ENCODE peak calls at places on chromosomes 16 and 17, in four cellular contexts. One of them, this sample, is unnamed. For H3K27me3, the result is how much of the 10 kb centered on the place peaks cover.

GRCh38 chr16:9846362-9847099 is 335.7 kb downstream of the GRIN2A start:
- DNase-seq in tibial nerve: no peak
- DNase-seq in Caco-2: no peak
- DNase-seq in heart left ventricle: no peak
- DNase-seq in this sample: no peak

GRCh38 chr17:38917259-38917658 is 8.2 kb upstream of the LASP1NB start:
- DNase-seq in heart left ventricle: no peak
- DNase-seq in Caco-2: no peak
- DNase-seq in tibial nerve: no peak
- DNase-seq in this sample: no peak

GRCh38 chr17:31428111-31428510 is 36.6 kb downstream of the RAB11FIP4 start:
- DNase-seq in Caco-2: no peak
- DNase-seq in tibial nerve: no peak
- DNase-seq in heart left ventricle: no peak
- DNase-seq in this sample: no peak

GRCh38 chr16:87695534-87695933 is 70.3 kb downstream of the KLHDC4 start:
- DNase-seq in Caco-2: no peak
- DNase-seq in tibial nerve: no peak
- DNase-seq in heart left ventricle: no peak
- DNase-seq in this sample: no peak

GRCh38 chr17:56185905-56186783 is 32.9 kb downstream of the ANKFN1 start:
- DNase-seq in heart left ventricle: no peak
- DNase-seq in tibial nerve: no peak
- DNase-seq in Caco-2: no peak
- DNase-seq in this sample: peak

GRCh38 chr17:17208013-17208412 is 1.9 kb upstream of the PLD6 start:
- DNase-seq in heart left ventricle: peak
- DNase-seq in Caco-2: no peak
- DNase-seq in tibial nerve: no peak
- DNase-seq in this sample: no peak

GRCh38 chr16:79269211-79269863 is 331.2 kb downstream of the MAF start:
- DNase-seq in heart left ventricle: no peak
- DNase-seq in Caco-2: no peak
- DNase-seq in tibial nerve: no peak
- DNase-seq in this sample: no peak

GRCh38 chr17:15516150-15516549 is 47.1 kb downstream of the TVP23C start:
- DNase-seq in Caco-2: no peak
- DNase-seq in heart left ventricle: no peak
- DNase-seq in tibial nerve: no peak
- DNase-seq in this sample: no peak

GRCh38 chr17:3929764-3930163 is 13.5 kb upstream of the P2RX1 start:
- DNase-seq in Caco-2: no peak
- DNase-seq in heart left ventricle: no peak
- DNase-seq in tibial nerve: no peak
- DNase-seq in this sample: no peak

GRCh38 chr16:4064950-4065352 is 51.3 kb downstream of the ADCY9 start:
- DNase-seq in Caco-2: no peak
- DNase-seq in tibial nerve: no peak
- DNase-seq in heart left ventricle: no peak
- DNase-seq in this sample: no peak

GRCh38 chr17:72422505-72423285 is 301.9 kb downstream of the SOX9 start:
- DNase-seq in Caco-2: peak
- DNase-seq in heart left ventricle: peak
- DNase-seq in tibial nerve: no peak
- DNase-seq in this sample: peak

GRCh38 chr16:9946022-9946720 is 236.1 kb downstream of the GRIN2A start:
- DNase-seq in heart left ventricle: no peak
- DNase-seq in tibial nerve: no peak
- DNase-seq in Caco-2: no peak
- DNase-seq in this sample: no peak

GRCh38 chr16:10941127-10941933 is 938 bp downstream of the DEXI start:
- DNase-seq in heart left ventricle: no peak
- DNase-seq in tibial nerve: no peak
- DNase-seq in Caco-2: no peak
- DNase-seq in this sample: peak

GRCh38 chr16:48901712-48902374 is 291.9 kb upstream of the N4BP1 start:
- DNase-seq in tibial nerve: no peak
- DNase-seq in heart left ventricle: no peak
- DNase-seq in Caco-2: no peak
- DNase-seq in this sample: no peak

GRCh38 chr17:218711-219110 is 37.3 kb upstream of the DOC2B start:
- DNase-seq in tibial nerve: no peak
- DNase-seq in heart left ventricle: peak
- DNase-seq in Caco-2: peak
- DNase-seq in this sample: no peak

GRCh38 chr17:44184212-44184810 is 2.5 kb upstream of the TMUB2 start:
- DNase-seq in heart left ventricle: peak
- DNase-seq in tibial nerve: no peak
- DNase-seq in Caco-2: no peak
- DNase-seq in this sample: no peak

GRCh38 chr16:22073350-22073749 is 19.0 kb upstream of the VWA3A start:
- DNase-seq in heart left ventricle: no peak
- DNase-seq in Caco-2: no peak
- DNase-seq in tibial nerve: no peak
- DNase-seq in this sample: no peak

GRCh38 chr16:70472786-70473433 is 18.5 kb downstream of the FCSK start:
- DNase-seq in tibial nerve: no peak
- DNase-seq in heart left ventricle: no peak
- DNase-seq in Caco-2: no peak
- DNase-seq in this sample: no peak

GRCh38 chr17:45021607-45022287 is 29.7 kb downstream of the DCAKD start:
- DNase-seq in heart left ventricle: peak
- DNase-seq in Caco-2: peak
- DNase-seq in tibial nerve: peak
- DNase-seq in this sample: peak

GRCh38 chr16:4494746-4495490 is 18.7 kb downstream of the HMOX2 start:
- DNase-seq in Caco-2: no peak
- DNase-seq in heart left ventricle: no peak
- DNase-seq in tibial nerve: no peak
- DNase-seq in this sample: peak

GRCh38 chr16:77680496-77680895 is 41.8 kb upstream of the NUDT7 start:
- DNase-seq in Caco-2: no peak
- DNase-seq in tibial nerve: no peak
- DNase-seq in heart left ventricle: no peak
- DNase-seq in this sample: no peak

GRCh38 chr16:81604960-81605383 is 160.4 kb downstream of the CMIP start:
- DNase-seq in heart left ventricle: no peak
- DNase-seq in Caco-2: no peak
- DNase-seq in tibial nerve: no peak
- DNase-seq in this sample: peak

GRCh38 chr17:395179-395578 is 42.6 kb upstream of the RPH3AL start:
- DNase-seq in Caco-2: no peak
- DNase-seq in heart left ventricle: no peak
- DNase-seq in tibial nerve: no peak
- DNase-seq in this sample: no peak

GRCh38 chr17:61458491-61459433 is 6.5 kb downstream of the TBX4 start:
- DNase-seq in Caco-2: no peak
- DNase-seq in heart left ventricle: no peak
- DNase-seq in tibial nerve: no peak
- DNase-seq in this sample: no peak

GRCh38 chr17:61460796-61461585 is 8.8 kb downstream of the TBX4 start:
- DNase-seq in heart left ventricle: no peak
- DNase-seq in tibial nerve: no peak
- DNase-seq in Caco-2: peak
- DNase-seq in this sample: no peak

GRCh38 chr17:61459434-61459809 is 7.2 kb downstream of the TBX4 start:
- DNase-seq in heart left ventricle: no peak
- DNase-seq in Caco-2: no peak
- DNase-seq in tibial nerve: no peak
- DNase-seq in this sample: no peak

GRCh38 chr17:61461586-61461966 is 9.4 kb downstream of the TBX4 start:
- DNase-seq in Caco-2: peak
- DNase-seq in tibial nerve: no peak
- DNase-seq in heart left ventricle: no peak
- DNase-seq in this sample: no peak

DNA sequence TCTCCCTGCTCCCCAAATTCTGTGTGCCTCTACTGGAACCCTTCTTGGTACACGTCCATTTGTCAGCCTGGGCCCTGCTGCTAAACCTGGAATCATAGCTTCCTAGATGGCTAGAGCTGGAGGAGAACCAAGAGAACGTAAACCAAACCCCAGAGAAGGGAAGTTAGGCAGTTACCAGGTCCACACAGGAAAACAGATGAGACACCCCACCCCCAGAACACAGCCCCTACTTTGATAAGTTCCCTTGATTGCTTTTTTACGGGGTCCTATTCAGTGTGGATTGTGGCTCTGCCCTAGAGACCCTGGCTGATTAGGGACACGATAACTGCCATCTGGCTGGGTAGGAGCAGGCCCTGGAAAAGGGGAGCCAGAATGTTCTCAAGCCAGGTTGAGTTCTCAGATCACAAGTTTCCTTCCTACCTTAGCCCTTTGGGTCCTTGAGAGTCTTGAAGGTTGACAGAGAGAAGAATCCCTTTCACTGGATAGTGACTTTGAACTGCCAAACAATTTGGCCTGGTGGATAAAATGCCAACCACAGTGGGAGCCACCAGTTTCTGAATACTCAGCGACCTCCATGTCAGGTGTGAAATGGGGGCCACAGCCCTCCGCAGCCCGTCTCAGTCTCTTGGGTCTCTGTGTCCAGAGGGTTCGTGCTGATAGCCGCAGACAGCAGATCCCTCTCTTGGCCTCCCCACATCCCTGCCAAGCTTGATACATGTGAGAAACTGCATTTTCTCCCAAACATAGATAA is 7.9 kb downstream of the TBX4 start:
- DNase-seq in heart left ventricle: no peak
- DNase-seq in tibial nerve: no peak
- DNase-seq in Caco-2: no peak
- DNase-seq in this sample: no peak
- H3K27me3 ChIP-seq in heart left ventricle: half or more
- H3K27me3 ChIP-seq in tibial nerve: under half
- H3K27me3 ChIP-seq in Caco-2: under half
- H3K27me3 ChIP-seq in this sample: half or more

GRCh38 chr16:72162105-72162680 is 9.8 kb downstream of the PMFBP1 start:
- DNase-seq in heart left ventricle: no peak
- DNase-seq in Caco-2: no peak
- DNase-seq in tibial nerve: no peak
- DNase-seq in this sample: no peak
- H3K27me3 ChIP-seq in heart left ventricle: under half
- H3K27me3 ChIP-seq in Caco-2: under half
- H3K27me3 ChIP-seq in tibial nerve: under half
- H3K27me3 ChIP-seq in this sample: under half

GRCh38 chr17:46033392-46033791 is 34.3 kb downstream of the STH start:
- DNase-seq in Caco-2: no peak
- DNase-seq in tibial nerve: no peak
- DNase-seq in heart left ventricle: no peak
- DNase-seq in this sample: no peak
- H3K27me3 ChIP-seq in Caco-2: under half
- H3K27me3 ChIP-seq in tibial nerve: under half
- H3K27me3 ChIP-seq in heart left ventricle: under half
- H3K27me3 ChIP-seq in this sample: under half

GRCh38 chr17:48623583-48623982 is 2.6 kb downstream of the HOXB9 start:
- DNase-seq in tibial nerve: no peak
- DNase-seq in heart left ventricle: no peak
- DNase-seq in Caco-2: no peak
- DNase-seq in this sample: no peak
- H3K27me3 ChIP-seq in tibial nerve: under half
- H3K27me3 ChIP-seq in heart left ventricle: half or more
- H3K27me3 ChIP-seq in Caco-2: under half
- H3K27me3 ChIP-seq in this sample: half or more

This sample was measured in adipocyte.